ENCODE peak calls at places on chromosome 12, in six cellular contexts. O is psoas muscle, T is cardiac fibroblast, J is AG09319, A is cardiac muscle cell, B is A549. P is an unnamed sample.

GRCh38 chr12:62631531-62632520 is 165.2 kb downstream of the MON2 start:
- DNase-seq in A (peak), T (peak), O (peak), J (peak), B (peak), P (no peak)

GRCh38 chr12:88810806-88811205 is 230.5 kb upstream of the KITLG start:
- DNase-seq in A (no peak), B (no peak), O (no peak), J (no peak), T (no peak), P (no peak)

GRCh38 chr12:76706099-76706498 is 57.8 kb upstream of the ZDHHC17 start:
- DNase-seq in T (peak), J (no peak), B (no peak), O (no peak), A (peak), P (no peak)

GRCh38 chr12:851913-852312 is 97.6 kb downstream of the RAD52 start:
- DNase-seq in T (peak), B (peak), J (peak), O (no peak), A (peak), P (no peak)

GRCh38 chr12:107319536-107320030 is 226.2 kb upstream of the CRY1 start:
- DNase-seq in T (no peak), J (no peak), B (no peak), A (no peak), O (no peak), P (no peak)

GRCh38 chr12:12327802-12328201 is 22.2 kb downstream of the MANSC1 start:
- DNase-seq in B (peak), A (peak), O (no peak), J (no peak), T (peak), P (no peak)

GRCh38 chr12:46303039-46303666 is 34.3 kb upstream of the SLC38A1 start:
- DNase-seq in T (peak), J (no peak), O (no peak), B (no peak), A (peak), P (no peak)

GRCh38 chr12:108730337-108731104 is 797 bp downstream of the CORO1C start:
- DNase-seq in O (peak), A (peak), B (peak), T (peak), J (peak), P (peak)

GRCh38 chr12:4296749-4297148 is 23.2 kb downstream of the CCND2 start:
- DNase-seq in T (no peak), A (no peak), B (no peak), O (no peak), J (no peak), P (no peak)

GRCh38 chr12:101455685-101456084 is 19.5 kb upstream of the SPIC start:
- DNase-seq in A (no peak), B (no peak), O (no peak), J (no peak), T (no peak), P (no peak)

GRCh38 chr12:572532-572899 is 90.7 kb downstream of the NINJ2 start:
- DNase-seq in J (no peak), A (no peak), B (no peak), O (no peak), T (peak), P (no peak)

GRCh38 chr12:43786899-43787693 is 19.0 kb downstream of the TWF1 start:
- DNase-seq in T (peak), J (peak), A (no peak), O (no peak), B (no peak), P (no peak)

GRCh38 chr12:127809236-127809635 is 457.7 kb upstream of the TMEM132C start:
- DNase-seq in J (peak), O (no peak), T (peak), A (peak), B (no peak), P (no peak)

GRCh38 chr12:133130808-133131128 is 341 bp downstream of the ZNF10 start:
- DNase-seq in O (peak), B (no peak), A (no peak), T (no peak), J (no peak), P (no peak)

GRCh38 chr12:62692884-62693283 is 226.3 kb downstream of the MON2 start:
- DNase-seq in O (no peak), J (no peak), T (peak), A (peak), B (no peak), P (no peak)

GRCh38 chr12:10178766-10179165 is at the start of gene TMEM52B:
- DNase-seq in B (no peak), O (no peak), J (no peak), A (no peak), T (no peak), P (no peak)

GRCh38 chr12:77179515-77179914 is 114.1 kb upstream of the E2F7 start:
- DNase-seq in J (no peak), B (no peak), A (no peak), O (no peak), T (no peak), P (no peak)

GRCh38 chr12:51378749-51379148 is 12.5 kb downstream of the GALNT6 start:
- DNase-seq in O (no peak), T (no peak), A (no peak), J (no peak), B (no peak), P (no peak)

GRCh38 chr12:102690267-102690666 is 209.9 kb upstream of the IGF1 start:
- DNase-seq in A (no peak), J (no peak), T (no peak), O (no peak), B (no peak), P (no peak)

GRCh38 chr12:105336411-105336810 is 5.9 kb downstream of the C12orf75 start:
- DNase-seq in J (no peak), B (no peak), A (no peak), T (no peak), O (no peak), P (no peak)

GRCh38 chr12:103560604-103561101 is 26.4 kb upstream of the STAB2 start:
- DNase-seq in B (peak), T (peak), J (peak), O (no peak), A (peak), P (no peak)

GRCh38 chr12:50934981-50935807 is 17.1 kb upstream of the HIGD1C start:
- DNase-seq in T (peak), A (peak), B (no peak), J (peak), O (no peak), P (no peak)

GRCh38 chr12:65152586-65152985 is 16.8 kb upstream of the LEMD3 start:
- DNase-seq in O (no peak), J (no peak), A (peak), B (no peak), T (peak), P (no peak)

GRCh38 chr12:57226588-57227314 is 2.8 kb upstream of the SHMT2 start:
- DNase-seq in J (no peak), O (no peak), A (no peak), B (no peak), T (no peak), P (no peak)

GRCh38 chr12:49871263-49871561 is 28.3 kb upstream of the BCDIN3D start:
- DNase-seq in A (no peak), O (no peak), J (no peak), T (no peak), B (no peak), P (no peak)

GRCh38 chr12:53069621-53070410 is 9.4 kb downstream of the SPRYD3 start:
- DNase-seq in A (no peak), T (no peak), J (no peak), B (no peak), O (peak), P (no peak)

GRCh38 chr12:107670999-107671643 is 14.5 kb upstream of the PWP1 start:
- DNase-seq in T (peak), O (no peak), B (no peak), J (no peak), A (peak), P (no peak)

GRCh38 chr12:124617615-124618014 is 50.2 kb upstream of the NCOR2 start:
- DNase-seq in O (no peak), T (no peak), J (no peak), A (no peak), B (no peak), P (no peak)

GRCh38 chr12:95625012-95625411 is 73.7 kb upstream of the USP44 start:
- DNase-seq in B (no peak), A (no peak), J (no peak), T (no peak), O (no peak), P (no peak)

GRCh38 chr12:89461649-89462612 is 62.7 kb downstream of the GALNT4 start:
- DNase-seq in O (no peak), J (peak), T (peak), B (peak), A (peak), P (no peak)

GRCh38 chr12:20601668-20602280 is 93.4 kb upstream of the SLCO1C1 start:
- DNase-seq in J (no peak), B (peak), A (peak), O (no peak), T (peak), P (no peak)

GRCh38 chr12:9792961-9793617 is 32.4 kb upstream of the CD69 start:
- DNase-seq in T (peak), J (no peak), B (no peak), O (no peak), A (peak), P (no peak)

GRCh38 chr12:113855998-113856397 is 110.1 kb downstream of the RBM19 start:
- DNase-seq in T (no peak), A (no peak), J (no peak), B (no peak), O (no peak), P (no peak)

GRCh38 chr12:98483621-98484455 is 31.6 kb upstream of the TMPO start:
- DNase-seq in A (peak), T (no peak), J (no peak), B (no peak), O (no peak), P (no peak)

GRCh38 chr12:87756111-87756510 is 273.1 kb downstream of the C12orf50 start:
- DNase-seq in O (no peak), B (peak), J (peak), T (peak), A (peak), P (no peak)

GRCh38 chr12:121009744-121010143 is 6.5 kb downstream of the C12orf43 start:
- DNase-seq in J (no peak), T (peak), O (no peak), B (peak), A (peak), P (no peak)
- TF ChIP-seq CTCF in J (peak), T (peak), O (no peak), B (peak), A (peak), P (no peak)

GRCh38 chr12:122946690-122947271 is 19.5 kb downstream of the ABCB9 start:
- DNase-seq in T (peak), B (peak), O (peak), A (peak), J (peak), P (peak)
- TF ChIP-seq CTCF in T (peak), B (peak), O (peak), A (peak), J (peak), P (peak)

GRCh38 chr12:15853877-15854276 is 28.3 kb upstream of the STRAP start:
- DNase-seq in T (no peak), O (no peak), B (no peak), J (no peak), A (no peak), P (no peak)

GRCh38 chr12:15852383-15852782 is 29.8 kb upstream of the STRAP start:
- DNase-seq in J (peak), O (no peak), T (peak), A (peak), B (no peak), P (no peak)

GRCh38 chr12:15851919-15852318 is 30.3 kb upstream of the STRAP start:
- DNase-seq in J (no peak), A (no peak), B (no peak), T (peak), O (no peak), P (no peak)

GRCh38 chr12:15848606-15849005 is 33.6 kb upstream of the STRAP start:
- DNase-seq in T (no peak), A (no peak), O (no peak), J (no peak), B (no peak), P (no peak)

GRCh38 chr12:15851045-15851444 is 31.1 kb upstream of the STRAP start:
- DNase-seq in J (no peak), O (no peak), T (no peak), A (no peak), B (no peak), P (no peak)
- TF ChIP-seq CTCF in J (no peak), O (no peak), T (no peak), A (no peak), B (no peak), P (no peak)

DNA sequence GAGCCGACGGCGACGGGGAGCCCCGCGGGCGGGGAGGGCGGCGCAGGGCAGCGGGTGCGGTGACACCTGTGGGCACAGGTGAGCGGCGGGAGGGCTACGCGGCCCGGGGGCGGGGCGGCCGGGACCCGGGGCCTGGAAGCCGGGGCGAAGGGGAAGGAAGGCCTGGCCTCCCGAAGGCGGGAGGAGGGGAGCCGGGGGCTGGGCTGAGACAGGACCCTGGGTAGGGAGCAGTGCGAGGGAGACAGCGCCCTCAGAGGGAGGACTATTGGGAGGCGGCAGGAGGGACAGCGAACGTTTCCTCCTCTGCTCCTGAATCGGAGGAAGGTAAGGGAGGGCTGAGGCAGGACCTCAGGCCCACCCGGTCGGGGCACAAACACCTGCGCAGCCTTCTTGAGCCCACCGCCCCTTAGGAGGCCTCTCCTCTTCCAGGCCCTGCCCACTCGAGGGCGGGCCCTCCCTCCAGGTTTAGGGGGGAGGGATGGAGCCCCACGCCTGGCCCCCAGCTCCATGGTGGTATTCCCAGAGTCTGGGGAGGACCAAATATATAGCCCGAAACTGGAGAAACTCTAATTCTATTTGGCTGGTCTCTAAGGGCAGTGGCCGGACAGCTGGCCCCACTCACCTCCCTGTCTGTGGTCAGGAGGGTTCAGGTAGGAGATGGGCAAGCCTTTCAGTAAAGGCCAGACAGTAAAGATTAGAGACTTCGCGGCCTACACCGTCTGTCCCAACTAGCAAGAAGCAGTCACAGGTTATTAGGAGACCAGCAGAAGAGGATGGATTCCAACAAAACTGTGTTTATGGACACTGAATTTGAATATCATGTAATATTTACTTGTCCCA is 509 bp downstream of the PLEKHG6 start:
- DNase-seq in B (no peak), T (no peak), O (no peak), J (no peak), A (no peak), P (no peak)
- TF ChIP-seq CTCF in B (no peak), T (no peak), O (no peak), J (no peak), A (no peak), P (no peak)

GRCh38 chr12:94329366-94329765 is 130.3 kb downstream of the CEP83 start:
- DNase-seq in O (no peak), B (no peak), A (peak), J (no peak), T (peak), P (no peak)
- TF ChIP-seq CTCF in O (no peak), B (peak), A (peak), J (no peak), T (no peak), P (no peak)

GRCh38 chr12:121810833-121811433 is 7.1 kb downstream of the SETD1B start:
- DNase-seq in A (no peak), B (no peak), J (no peak), O (no peak), T (no peak), P (no peak)

GRCh38 chr12:121813951-121814350 is 10.1 kb downstream of the SETD1B start:
- DNase-seq in A (no peak), T (no peak), J (no peak), B (no peak), O (peak), P (no peak)

GRCh38 chr12:121811434-121812319 is 7.9 kb downstream of the SETD1B start:
- DNase-seq in A (peak), O (peak), J (no peak), B (peak), T (peak), P (no peak)

GRCh38 chr12:121812921-121813896 is 9.4 kb downstream of the SETD1B start:
- DNase-seq in J (no peak), T (peak), B (no peak), A (peak), O (peak), P (no peak)

GRCh38 chr12:121812320-121812871 is 8.6 kb downstream of the SETD1B start:
- DNase-seq in A (peak), B (peak), T (peak), O (peak), J (no peak), P (no peak)
- TF ChIP-seq CTCF in A (no peak), B (peak), T (no peak), O (peak), J (no peak), P (peak)

GRCh38 chr12:116673713-116674112 is 64.2 kb downstream of the SPRING1 start:
- DNase-seq in J (no peak), T (peak), A (no peak), O (no peak), B (no peak), P (no peak)
- TF ChIP-seq CTCF in J (no peak), T (no peak), A (peak), O (no peak), B (peak), P (peak)

GRCh38 chr12:21655594-21655993 is 2.0 kb downstream of the LDHB start:
- DNase-seq in B (no peak), T (no peak), A (no peak), J (no peak), O (no peak), P (no peak)
- TF ChIP-seq CTCF in B (no peak), T (no peak), A (no peak), J (no peak), O (no peak), P (no peak)

GRCh38 chr12:22627351-22627750 is 2.4 kb downstream of the ETNK1 start:
- DNase-seq in O (no peak), A (no peak), B (no peak), T (peak), J (no peak), P (no peak)

GRCh38 chr12:22625671-22626251 is 790 bp downstream of the ETNK1 start:
- DNase-seq in J (no peak), B (peak), A (peak), O (no peak), T (peak), P (peak)

GRCh38 chr12:22626429-22626828 is 1.5 kb downstream of the ETNK1 start:
- DNase-seq in B (no peak), J (no peak), T (peak), O (no peak), A (peak), P (no peak)

GRCh38 chr12:22624573-22624907 is 431 bp upstream of the ETNK1 start:
- DNase-seq in J (no peak), A (no peak), T (no peak), B (peak), O (no peak), P (no peak)

DNA sequence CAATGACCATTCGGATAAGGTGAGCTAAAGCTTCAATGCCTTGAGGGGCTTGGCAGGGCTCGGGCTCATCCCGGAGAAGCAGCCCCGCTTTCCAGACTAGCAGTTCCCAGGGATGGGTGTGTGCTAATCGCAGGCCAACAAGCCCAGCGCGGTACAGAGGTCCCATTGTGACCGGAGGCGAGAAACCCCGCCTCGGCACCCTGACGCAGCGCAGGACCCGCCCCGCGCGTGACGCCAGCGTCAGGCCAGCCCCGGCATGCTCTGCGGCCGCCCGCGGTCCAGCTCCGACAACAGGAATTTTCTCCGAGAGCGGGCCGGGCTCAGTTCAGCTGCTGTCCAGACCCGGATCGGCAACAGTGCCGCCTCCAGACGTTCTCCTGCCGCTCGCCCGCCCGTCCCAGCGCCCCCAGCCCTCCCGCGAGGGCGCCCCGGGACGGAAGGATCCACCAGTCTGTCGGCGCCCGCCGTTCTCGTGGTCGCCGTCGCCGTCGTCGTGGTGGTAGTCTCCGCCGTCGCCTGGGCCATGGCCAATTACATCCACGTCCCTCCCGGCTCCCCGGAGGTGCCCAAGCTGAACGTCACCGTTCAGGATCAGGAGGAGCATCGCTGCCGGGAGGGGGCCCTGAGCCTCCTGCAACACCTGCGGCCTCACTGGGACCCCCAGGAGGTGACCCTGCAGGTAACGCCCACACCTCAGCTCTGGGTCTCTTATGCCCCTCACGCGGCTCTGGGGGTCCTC is at the start of gene ETNK1:
- DNase-seq in O (peak), B (peak), A (peak), J (peak), T (peak), P (peak)
- TF ChIP-seq CTCF in O (no peak), B (peak), A (no peak), J (no peak), T (no peak), P (no peak)